ENCODE peak calls at places on chromosomes 12 and 14, in nine cellular contexts. X, G, V, J, T, Z, D, K and R are unnamed samples.

GRCh38 chr12:64085996-64086395 is 136.1 kb downstream of the KICS2 start:
- DNase-seq in X (no peak), G (no peak), V (peak; percentile 61), J (no peak), T (no peak), Z (no peak), D (no peak), K (no peak), R (no peak)

GRCh38 chr12:29241821-29242591 is 92.9 kb downstream of the FAR2 start:
- DNase-seq in X (peak; percentile 15), G (peak; percentile 86), V (no peak), J (peak; percentile 15), T (peak; percentile 72), Z (no peak), D (peak; percentile 40), K (no peak), R (peak; percentile 89)

GRCh38 chr12:53048780-53049401 is 974 bp upstream of the TNS2 start:
- DNase-seq in X (no peak), G (peak; percentile 84), V (peak; percentile 49), J (no peak), T (no peak), Z (no peak), D (peak; percentile 71), K (no peak), R (peak; percentile 79)

GRCh38 chr14:38951451-38951850 is 151.6 kb downstream of the SEC23A start:
- DNase-seq in X (no peak), G (peak; percentile 59), V (no peak), J (no peak), T (no peak), Z (no peak), D (no peak), K (no peak), R (peak; percentile 29)

GRCh38 chr14:51609251-51609986 is 42.3 kb upstream of the FRMD6 start:
- DNase-seq in X (no peak), G (peak; percentile 47), V (no peak), J (no peak), T (no peak), Z (no peak), D (no peak), K (no peak), R (no peak)

GRCh38 chr12:19572920-19573558 is 133.7 kb downstream of the AEBP2 start:
- DNase-seq in X (no peak), G (peak; percentile 47), V (peak; percentile 68), J (no peak), T (no peak), Z (no peak), D (peak; percentile 62), K (no peak), R (peak; percentile 61)

GRCh38 chr12:91846466-91847055 is 299.1 kb downstream of the BTG1 start:
- DNase-seq in X (no peak), G (peak; percentile 29), V (no peak), J (no peak), T (no peak), Z (no peak), D (no peak), K (no peak), R (no peak)

GRCh38 chr12:6745751-6746525 is 7.0 kb downstream of the MLF2 start:
- DNase-seq in X (no peak), G (no peak), V (no peak), J (no peak), T (no peak), Z (no peak), D (no peak), K (no peak), R (no peak)

GRCh38 chr12:119444462-119445044 is 110.0 kb downstream of the CCDC60 start:
- DNase-seq in X (no peak), G (peak; percentile 7), V (peak; percentile 85), J (peak; percentile 69), T (peak; percentile 28), Z (no peak), D (peak; percentile 76), K (no peak), R (peak; percentile 2)

GRCh38 chr12:119440961-119441360 is 106.4 kb downstream of the CCDC60 start:
- DNase-seq in X (no peak), G (no peak), V (no peak), J (no peak), T (no peak), Z (no peak), D (no peak), K (no peak), R (no peak)

GRCh38 chr12:119448737-119449136 is 114.2 kb downstream of the CCDC60 start:
- DNase-seq in X (no peak), G (no peak), V (no peak), J (no peak), T (no peak), Z (no peak), D (no peak), K (no peak), R (no peak)

GRCh38 chr12:119447618-119448017 is 113.1 kb downstream of the CCDC60 start:
- DNase-seq in X (no peak), G (no peak), V (no peak), J (no peak), T (peak; percentile 32), Z (no peak), D (no peak), K (no peak), R (no peak)

DNA sequence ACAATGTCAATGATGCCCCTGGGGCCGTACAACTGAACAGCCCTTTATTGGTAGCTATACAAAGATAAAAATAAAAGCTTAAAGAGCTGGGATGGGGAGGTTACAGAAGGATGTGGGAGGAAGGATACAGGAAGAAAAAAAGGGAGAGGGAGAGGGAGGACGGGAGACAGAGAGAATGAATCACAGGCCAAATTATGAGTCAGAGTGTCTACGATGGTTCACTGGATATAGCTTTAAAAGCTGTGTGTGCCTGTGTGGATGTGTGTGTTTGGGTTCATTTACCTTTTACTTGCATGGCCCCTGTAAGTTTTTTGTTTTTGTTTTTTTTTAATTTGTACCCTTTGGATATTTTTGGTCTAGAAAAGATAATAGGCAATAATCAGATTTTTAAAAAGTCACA is 111.9 kb downstream of the CCDC60 start:
- DNase-seq in X (no peak), G (no peak), V (peak; percentile 44), J (no peak), T (no peak), Z (no peak), D (no peak), K (no peak), R (peak; percentile 31)
- H3K9me3 ChIP-seq in X (peaks cover 13% of the 10 kb centered on the region), G (no peaks in the 10 kb centered on the region), V (no peaks in the 10 kb centered on the region), J (no peaks in the 10 kb centered on the region), T (no peaks in the 10 kb centered on the region), Z (no peaks in the 10 kb centered on the region), D (no peaks in the 10 kb centered on the region), K (no peaks in the 10 kb centered on the region), R (no peaks in the 10 kb centered on the region)

DNA sequence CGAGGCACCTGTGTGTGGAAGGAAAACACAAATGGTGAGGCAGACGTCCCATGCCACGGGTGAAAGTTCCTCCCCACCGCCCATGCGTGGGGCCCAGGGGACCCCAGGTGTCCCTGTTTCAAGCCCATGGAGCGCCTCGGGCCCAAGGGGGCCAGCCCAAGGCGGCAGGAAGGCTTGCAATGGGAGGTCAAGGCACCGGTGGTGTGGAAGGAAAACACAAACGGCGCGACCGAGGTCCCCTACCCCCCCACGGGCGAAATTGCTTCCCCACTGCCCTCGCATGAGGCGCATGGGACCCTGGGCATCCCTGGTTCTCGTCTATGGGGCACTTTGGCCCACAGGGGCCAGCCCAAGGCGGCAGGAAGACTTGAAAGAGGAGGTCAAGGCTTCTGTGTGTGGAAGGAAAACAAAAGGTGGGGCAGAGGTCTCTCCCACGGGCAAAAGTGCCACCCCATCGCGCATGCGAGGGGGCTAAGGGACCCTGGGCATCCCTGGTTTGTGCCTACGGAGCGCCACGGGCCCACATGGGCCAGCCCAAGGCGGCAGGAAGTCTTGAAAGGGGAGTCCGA is 379.4 kb downstream of the ALG10 start:
- DNase-seq in X (no peak), G (no peak), V (no peak), J (no peak), T (no peak), Z (peak; percentile 50), D (no peak), K (no peak), R (no peak)
- H3K9me3 ChIP-seq in X (peaks cover 100% of the 10 kb centered on the region), G (peaks cover 2% of the 10 kb centered on the region), V (peaks cover 2% of the 10 kb centered on the region), J (peaks cover 91% of the 10 kb centered on the region), T (no peaks in the 10 kb centered on the region), Z (peaks cover 52% of the 10 kb centered on the region), D (no peaks in the 10 kb centered on the region), K (peaks cover 32% of the 10 kb centered on the region), R (no peaks in the 10 kb centered on the region)

GRCh38 chr14:20179880-20180279 is 10.8 kb upstream of the OR11G2 start:
- DNase-seq in X (no peak), G (no peak), V (no peak), J (no peak), T (no peak), Z (no peak), D (no peak), K (no peak), R (no peak)

GRCh38 chr14:20179218-20179617 is 11.5 kb upstream of the OR11G2 start:
- DNase-seq in X (no peak), G (no peak), V (no peak), J (no peak), T (no peak), Z (no peak), D (no peak), K (no peak), R (no peak)

GRCh38 chr14:20177433-20177974 is 13.2 kb upstream of the OR11G2 start:
- DNase-seq in X (no peak), G (no peak), V (no peak), J (no peak), T (no peak), Z (no peak), D (no peak), K (no peak), R (no peak)

DNA sequence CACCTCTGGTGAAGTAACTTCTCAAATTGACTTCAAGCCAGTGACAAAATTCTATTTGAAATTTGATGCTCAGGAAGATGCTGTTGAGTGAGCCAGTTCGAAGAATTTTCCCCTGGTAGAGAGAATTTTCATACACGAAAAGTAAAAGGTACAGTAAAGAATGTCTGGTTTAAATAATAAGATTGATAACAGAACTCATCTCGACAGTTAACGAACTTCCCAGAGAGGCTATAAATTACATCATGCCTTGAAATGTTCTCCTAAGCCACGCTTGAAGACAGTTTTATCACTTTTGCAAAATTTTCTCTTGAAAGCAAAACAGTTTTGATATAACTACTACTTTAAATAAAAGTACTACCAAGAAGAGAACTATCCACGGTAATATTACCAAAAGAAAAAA is 14.4 kb upstream of the OR11G2 start:
- DNase-seq in X (no peak), G (no peak), V (no peak), J (no peak), T (no peak), Z (no peak), D (no peak), K (no peak), R (no peak)
- H3K9me3 ChIP-seq in X (peaks cover 11% of the 10 kb centered on the region), G (no peaks in the 10 kb centered on the region), V (no peaks in the 10 kb centered on the region), J (peaks cover 15% of the 10 kb centered on the region), T (no peaks in the 10 kb centered on the region), Z (no peaks in the 10 kb centered on the region), D (peaks cover 24% of the 10 kb centered on the region), K (no peaks in the 10 kb centered on the region), R (no peaks in the 10 kb centered on the region)

GRCh38 chr14:30998100-30998706 is 27.2 kb upstream of the AP4S1 start:
- DNase-seq in X (no peak), G (no peak), V (no peak), J (no peak), T (no peak), Z (no peak), D (no peak), K (no peak), R (no peak)

GRCh38 chr14:31001339-31001658 is 24.1 kb upstream of the AP4S1 start:
- DNase-seq in X (no peak), G (no peak), V (no peak), J (no peak), T (no peak), Z (no peak), D (no peak), K (no peak), R (no peak)

GRCh38 chr14:30996892-30997659 is 28.4 kb upstream of the AP4S1 start:
- DNase-seq in X (no peak), G (no peak), V (no peak), J (no peak), T (no peak), Z (no peak), D (peak; percentile 42), K (no peak), R (no peak)

GRCh38 chr14:30999038-30999773 is 26.2 kb upstream of the AP4S1 start:
- DNase-seq in X (no peak), G (no peak), V (no peak), J (no peak), T (no peak), Z (no peak), D (no peak), K (no peak), R (no peak)

DNA sequence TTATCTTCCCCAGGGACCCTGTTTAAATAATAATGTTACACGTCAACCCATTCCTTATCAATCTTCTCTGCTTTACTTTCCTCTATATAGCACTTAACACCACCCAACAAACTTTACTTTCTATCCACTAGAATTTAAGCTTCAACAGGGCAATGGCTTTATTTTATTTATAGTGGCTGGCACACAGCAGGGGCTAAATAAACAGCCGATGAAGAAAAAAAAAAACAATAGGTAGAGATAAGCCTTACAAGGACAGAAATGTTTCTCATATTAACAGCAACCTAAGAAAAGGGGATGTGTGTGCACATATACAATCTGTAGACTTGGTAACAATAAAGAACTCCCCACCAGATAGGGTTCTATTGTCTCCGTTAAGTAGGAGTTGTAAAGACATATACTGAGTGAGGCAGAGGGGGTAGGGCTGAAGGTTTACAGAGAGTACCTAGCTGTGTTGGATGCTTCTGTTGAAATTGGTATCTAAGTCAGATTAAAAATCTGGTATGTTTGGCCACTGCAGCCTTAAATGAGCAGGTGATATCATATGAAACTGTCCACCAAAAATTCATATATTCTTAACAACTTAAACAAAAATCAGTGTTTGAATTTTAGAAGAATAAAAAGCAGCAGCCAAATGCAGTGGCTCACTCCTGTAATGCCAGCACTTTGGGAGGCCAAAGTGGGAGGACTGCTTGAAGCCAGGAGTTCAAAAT is 24.7 kb upstream of the AP4S1 start:
- DNase-seq in X (no peak), G (no peak), V (no peak), J (no peak), T (no peak), Z (no peak), D (no peak), K (no peak), R (no peak)
- H3K9me3 ChIP-seq in X (peaks cover 9% of the 10 kb centered on the region), G (no peaks in the 10 kb centered on the region), V (peaks cover 16% of the 10 kb centered on the region), J (peaks cover 13% of the 10 kb centered on the region), T (peaks cover 8% of the 10 kb centered on the region), Z (peaks cover 12% of the 10 kb centered on the region), D (peaks cover 20% of the 10 kb centered on the region), K (peaks cover 7% of the 10 kb centered on the region), R (no peaks in the 10 kb centered on the region)